ENCODE peak calls at places on chromosomes 3 and 15, in eight cellular contexts. One of them, this sample, is unnamed.

GRCh38 chr3:128262457-128262856 is 109.2 kb downstream of the EEFSEC start:
- DNase-seq in GM12878: no peak
- DNase-seq in H1: peak
- DNase-seq in HepG2: no peak
- DNase-seq in HCT116: no peak
- DNase-seq in A549: no peak
- DNase-seq in K562: no peak
- DNase-seq in endothelial cell of umbilical vein: no peak
- DNase-seq in this sample: no peak

GRCh38 chr3:57818772-57819171 is 62.7 kb downstream of the SLMAP start:
- DNase-seq in K562: no peak
- DNase-seq in HCT116: no peak
- DNase-seq in H1: no peak
- DNase-seq in endothelial cell of umbilical vein: no peak
- DNase-seq in A549: no peak
- DNase-seq in HepG2: no peak
- DNase-seq in GM12878: no peak
- DNase-seq in this sample: no peak

GRCh38 chr15:30990451-30991300 is 752 bp downstream of the MTMR10 start:
- DNase-seq in H1: no peak
- DNase-seq in GM12878: no peak
- DNase-seq in A549: peak
- DNase-seq in K562: no peak
- DNase-seq in HCT116: no peak
- DNase-seq in HepG2: peak
- DNase-seq in endothelial cell of umbilical vein: peak
- DNase-seq in this sample: peak

GRCh38 chr15:80989518-80990478 is at the start of gene MESD:
- DNase-seq in H1: peak
- DNase-seq in GM12878: peak
- DNase-seq in endothelial cell of umbilical vein: peak
- DNase-seq in K562: peak
- DNase-seq in A549: peak
- DNase-seq in HepG2: peak
- DNase-seq in HCT116: peak
- DNase-seq in this sample: peak

GRCh38 chr3:11221818-11222217 is 50.4 kb upstream of the ATG7 start:
- DNase-seq in endothelial cell of umbilical vein: no peak
- DNase-seq in HepG2: no peak
- DNase-seq in H1: no peak
- DNase-seq in GM12878: no peak
- DNase-seq in A549: no peak
- DNase-seq in K562: no peak
- DNase-seq in HCT116: no peak
- DNase-seq in this sample: no peak

GRCh38 chr3:20080956-20081554 is 40.8 kb downstream of the KAT2B start:
- DNase-seq in endothelial cell of umbilical vein: peak
- DNase-seq in H1: no peak
- DNase-seq in HCT116: no peak
- DNase-seq in A549: no peak
- DNase-seq in K562: no peak
- DNase-seq in GM12878: peak
- DNase-seq in HepG2: peak
- DNase-seq in this sample: peak

GRCh38 chr3:18633002-18633401 is 207.9 kb upstream of the SATB1 start:
- DNase-seq in endothelial cell of umbilical vein: no peak
- DNase-seq in H1: no peak
- DNase-seq in K562: no peak
- DNase-seq in A549: no peak
- DNase-seq in HCT116: no peak
- DNase-seq in GM12878: no peak
- DNase-seq in HepG2: no peak
- DNase-seq in this sample: no peak

GRCh38 chr15:93372209-93372910 is 283.3 kb upstream of the RGMA start:
- DNase-seq in HepG2: no peak
- DNase-seq in GM12878: no peak
- DNase-seq in endothelial cell of umbilical vein: no peak
- DNase-seq in A549: no peak
- DNase-seq in H1: no peak
- DNase-seq in HCT116: no peak
- DNase-seq in K562: no peak
- DNase-seq in this sample: no peak

GRCh38 chr15:92937880-92938279 is 37.8 kb downstream of the CHD2 start:
- DNase-seq in HCT116: no peak
- DNase-seq in GM12878: no peak
- DNase-seq in H1: no peak
- DNase-seq in HepG2: no peak
- DNase-seq in A549: no peak
- DNase-seq in K562: no peak
- DNase-seq in endothelial cell of umbilical vein: no peak
- DNase-seq in this sample: no peak

GRCh38 chr15:83030021-83030420 is 18.6 kb upstream of the C15orf40 start:
- DNase-seq in H1: no peak
- DNase-seq in K562: no peak
- DNase-seq in GM12878: no peak
- DNase-seq in endothelial cell of umbilical vein: no peak
- DNase-seq in HCT116: peak
- DNase-seq in A549: no peak
- DNase-seq in HepG2: no peak
- DNase-seq in this sample: no peak

GRCh38 chr3:196207833-196208607 is 3.2 kb downstream of the ZDHHC19 start:
- DNase-seq in A549: peak
- DNase-seq in K562: peak
- DNase-seq in endothelial cell of umbilical vein: no peak
- DNase-seq in H1: peak
- DNase-seq in HepG2: no peak
- DNase-seq in GM12878: no peak
- DNase-seq in HCT116: no peak
- DNase-seq in this sample: no peak

GRCh38 chr15:47188766-47189507 is 528.4 kb upstream of the SEMA6D start:
- DNase-seq in HepG2: no peak
- DNase-seq in endothelial cell of umbilical vein: no peak
- DNase-seq in H1: no peak
- DNase-seq in A549: no peak
- DNase-seq in HCT116: no peak
- DNase-seq in GM12878: no peak
- DNase-seq in K562: no peak
- DNase-seq in this sample: no peak

GRCh38 chr3:18735013-18735412 is 309.9 kb upstream of the SATB1 start:
- DNase-seq in HepG2: no peak
- DNase-seq in endothelial cell of umbilical vein: no peak
- DNase-seq in K562: no peak
- DNase-seq in GM12878: no peak
- DNase-seq in HCT116: no peak
- DNase-seq in H1: no peak
- DNase-seq in A549: no peak
- DNase-seq in this sample: no peak

GRCh38 chr3:27675287-27675686 is 46.8 kb downstream of the EOMES start:
- DNase-seq in HCT116: no peak
- DNase-seq in H1: no peak
- DNase-seq in endothelial cell of umbilical vein: peak
- DNase-seq in HepG2: no peak
- DNase-seq in GM12878: no peak
- DNase-seq in A549: no peak
- DNase-seq in K562: no peak
- DNase-seq in this sample: no peak

GRCh38 chr3:11602886-11603285 is 40.8 kb downstream of the VGLL4 start:
- DNase-seq in H1: no peak
- DNase-seq in endothelial cell of umbilical vein: no peak
- DNase-seq in HCT116: no peak
- DNase-seq in HepG2: no peak
- DNase-seq in K562: no peak
- DNase-seq in A549: no peak
- DNase-seq in GM12878: no peak
- DNase-seq in this sample: no peak

GRCh38 chr15:55791576-55792400 is 48.8 kb upstream of the PRTG start:
- DNase-seq in H1: no peak
- DNase-seq in HCT116: no peak
- DNase-seq in endothelial cell of umbilical vein: peak
- DNase-seq in K562: no peak
- DNase-seq in GM12878: no peak
- DNase-seq in A549: no peak
- DNase-seq in HepG2: no peak
- DNase-seq in this sample: peak

GRCh38 chr15:60212536-60212935 is 185.2 kb downstream of the ANXA2 start:
- DNase-seq in HCT116: no peak
- DNase-seq in endothelial cell of umbilical vein: no peak
- DNase-seq in H1: no peak
- DNase-seq in HepG2: peak
- DNase-seq in K562: no peak
- DNase-seq in A549: no peak
- DNase-seq in GM12878: no peak
- DNase-seq in this sample: peak

GRCh38 chr3:131393868-131394267 is 12.3 kb downstream of the NUDT16 start:
- DNase-seq in HCT116: no peak
- DNase-seq in GM12878: no peak
- DNase-seq in K562: no peak
- DNase-seq in HepG2: no peak
- DNase-seq in A549: no peak
- DNase-seq in H1: no peak
- DNase-seq in endothelial cell of umbilical vein: no peak
- DNase-seq in this sample: no peak

GRCh38 chr3:98730338-98730737 is 32.8 kb upstream of the ST3GAL6 start:
- DNase-seq in HepG2: no peak
- DNase-seq in H1: no peak
- DNase-seq in GM12878: peak
- DNase-seq in A549: no peak
- DNase-seq in K562: no peak
- DNase-seq in endothelial cell of umbilical vein: peak
- DNase-seq in HCT116: no peak
- DNase-seq in this sample: peak
- TF ChIP-seq POLR2A in HepG2: no peak
- TF ChIP-seq POLR2A in H1: no peak
- TF ChIP-seq POLR2A in GM12878: no peak
- TF ChIP-seq POLR2A in A549: no peak
- TF ChIP-seq POLR2A in K562: no peak
- TF ChIP-seq POLR2A in endothelial cell of umbilical vein: no peak
- TF ChIP-seq POLR2A in HCT116: no peak
- TF ChIP-seq POLR2A in this sample: no peak

DNA sequence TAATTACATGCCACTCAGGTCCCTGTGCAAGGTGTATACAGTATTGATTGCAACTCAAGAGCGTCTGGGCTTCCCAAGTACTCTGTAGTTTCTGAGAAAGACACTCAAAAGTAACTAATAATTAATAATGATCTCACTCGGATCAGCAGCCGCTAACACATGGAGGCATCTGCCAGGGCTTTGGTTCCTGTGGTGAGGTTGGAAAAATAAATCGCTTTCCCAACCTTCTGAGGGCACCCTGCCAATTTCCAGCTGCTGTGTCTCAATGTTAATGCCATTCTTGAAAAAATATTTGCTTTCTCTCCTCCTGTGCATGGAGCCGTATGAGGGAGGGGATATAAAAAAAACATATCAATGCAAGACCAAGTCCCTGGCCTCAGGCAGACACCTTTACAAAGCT is 116.5 kb upstream of the SLC2A2 start:
- DNase-seq in endothelial cell of umbilical vein: peak
- DNase-seq in H1: no peak
- DNase-seq in GM12878: no peak
- DNase-seq in A549: no peak
- DNase-seq in HepG2: peak
- DNase-seq in HCT116: no peak
- DNase-seq in K562: no peak
- DNase-seq in this sample: no peak
- TF ChIP-seq MAX in endothelial cell of umbilical vein: no peak
- TF ChIP-seq MAX in H1: no peak
- TF ChIP-seq MAX in GM12878: no peak
- TF ChIP-seq MAX in A549: no peak
- TF ChIP-seq MAX in HepG2: no peak
- TF ChIP-seq MAX in HCT116: no peak
- TF ChIP-seq MAX in K562: no peak
- TF ChIP-seq MAX in this sample: no peak

GRCh38 chr3:112132975-112133448 is at the start of gene GCSAM:
- DNase-seq in endothelial cell of umbilical vein: no peak
- DNase-seq in HCT116: no peak
- DNase-seq in A549: no peak
- DNase-seq in H1: no peak
- DNase-seq in HepG2: no peak
- DNase-seq in K562: no peak
- DNase-seq in GM12878: peak
- DNase-seq in this sample: peak
- TF ChIP-seq POLR2A in endothelial cell of umbilical vein: no peak
- TF ChIP-seq POLR2A in HCT116: no peak
- TF ChIP-seq POLR2A in A549: no peak
- TF ChIP-seq POLR2A in H1: no peak
- TF ChIP-seq POLR2A in HepG2: no peak
- TF ChIP-seq POLR2A in K562: no peak
- TF ChIP-seq POLR2A in GM12878: peak
- TF ChIP-seq POLR2A in this sample: no peak

GRCh38 chr15:74528876-74529275 is 12.1 kb upstream of the ARID3B start:
- DNase-seq in H1: no peak
- DNase-seq in K562: no peak
- DNase-seq in A549: no peak
- DNase-seq in HCT116: no peak
- DNase-seq in endothelial cell of umbilical vein: no peak
- DNase-seq in GM12878: no peak
- DNase-seq in HepG2: no peak
- DNase-seq in this sample: no peak

GRCh38 chr15:74529911-74530310 is 11.1 kb upstream of the ARID3B start:
- DNase-seq in endothelial cell of umbilical vein: peak
- DNase-seq in K562: no peak
- DNase-seq in GM12878: no peak
- DNase-seq in A549: no peak
- DNase-seq in H1: no peak
- DNase-seq in HCT116: no peak
- DNase-seq in HepG2: no peak
- DNase-seq in this sample: no peak

GRCh38 chr15:74523982-74524381 is 17.0 kb upstream of the ARID3B start:
- DNase-seq in endothelial cell of umbilical vein: no peak
- DNase-seq in GM12878: no peak
- DNase-seq in H1: no peak
- DNase-seq in HepG2: no peak
- DNase-seq in HCT116: no peak
- DNase-seq in K562: no peak
- DNase-seq in A549: no peak
- DNase-seq in this sample: no peak

GRCh38 chr15:74525328-74525727 is 15.7 kb upstream of the ARID3B start:
- DNase-seq in GM12878: no peak
- DNase-seq in A549: no peak
- DNase-seq in K562: no peak
- DNase-seq in HepG2: no peak
- DNase-seq in H1: no peak
- DNase-seq in HCT116: no peak
- DNase-seq in endothelial cell of umbilical vein: peak
- DNase-seq in this sample: no peak

DNA sequence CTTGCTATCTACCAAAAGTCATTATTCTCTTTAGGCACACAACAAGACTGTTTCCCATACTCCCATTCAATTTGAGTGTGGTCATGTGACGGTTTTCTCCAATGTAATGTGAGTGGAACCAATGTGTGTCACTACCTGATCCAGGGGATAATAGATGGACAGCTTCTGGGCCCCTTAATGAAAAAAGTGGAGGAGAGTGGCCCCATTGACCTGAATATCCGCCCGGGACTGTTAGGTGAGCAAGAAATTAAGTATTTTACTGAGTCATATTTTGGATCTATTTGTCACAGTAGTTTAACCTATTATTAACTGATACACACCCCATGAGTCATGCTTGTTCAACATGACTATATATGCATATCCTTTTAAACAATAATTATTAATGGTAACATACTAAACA is 15.1 kb upstream of the ARID3B start:
- DNase-seq in endothelial cell of umbilical vein: peak
- DNase-seq in HepG2: no peak
- DNase-seq in GM12878: no peak
- DNase-seq in A549: no peak
- DNase-seq in HCT116: peak
- DNase-seq in K562: peak
- DNase-seq in H1: no peak
- DNase-seq in this sample: no peak
- TF ChIP-seq MAX in endothelial cell of umbilical vein: no peak
- TF ChIP-seq MAX in HepG2: no peak
- TF ChIP-seq MAX in GM12878: no peak
- TF ChIP-seq MAX in A549: no peak
- TF ChIP-seq MAX in HCT116: peak
- TF ChIP-seq MAX in K562: no peak
- TF ChIP-seq MAX in H1: no peak
- TF ChIP-seq MAX in this sample: no peak

This sample was measured in NB4.